ENCODE peak calls at places on chromosomes 16 and 17, in six cellular contexts. O, X, W, Z, H and E are unnamed samples.

GRCh38 chr16:30112197-30113030 is 923 bp downstream of the GDPD3 start:
- DNase-seq in O (peak), X (peak), W (no peak), Z (no peak), H (peak), E (no peak)

GRCh38 chr17:73645050-73645871 is 1.0 kb upstream of the SDK2 start:
- DNase-seq in O (peak), X (peak), W (no peak), Z (no peak), H (peak), E (no peak)

GRCh38 chr17:44900894-44901293 is 1.6 kb upstream of the EFTUD2 start:
- DNase-seq in O (no peak), X (peak), W (no peak), Z (no peak), H (no peak), E (no peak)

GRCh38 chr16:54921229-54921824 is 9.3 kb upstream of the IRX5 start:
- DNase-seq in O (no peak), X (peak), W (no peak), Z (no peak), H (no peak), E (no peak)

GRCh38 chr16:75023019-75023418 is 24.2 kb downstream of the ZNRF1 start:
- DNase-seq in O (no peak), X (no peak), W (no peak), Z (no peak), H (no peak), E (no peak)

GRCh38 chr17:70767102-70767701 is 597.9 kb downstream of the KCNJ2 start:
- DNase-seq in O (peak), X (peak), W (no peak), Z (no peak), H (peak), E (no peak)

GRCh38 chr17:83193336-83194188 is 114.2 kb downstream of the METRNL start:
- DNase-seq in O (no peak), X (no peak), W (no peak), Z (peak), H (no peak), E (no peak)

GRCh38 chr16:23435500-23435899 is 17.5 kb downstream of the COG7 start:
- DNase-seq in O (peak), X (peak), W (no peak), Z (peak), H (peak), E (no peak)

GRCh38 chr17:35849469-35850348 is 19.0 kb downstream of the HEATR9 start:
- DNase-seq in O (peak), X (peak), W (no peak), Z (no peak), H (peak), E (no peak)

GRCh38 chr17:15510361-15510760 is 42.9 kb upstream of the CDRT4 start:
- DNase-seq in O (no peak), X (no peak), W (peak), Z (no peak), H (no peak), E (no peak)

GRCh38 chr16:25258856-25259179 is 1.2 kb upstream of the ZKSCAN2 start:
- DNase-seq in O (peak), X (no peak), W (no peak), Z (no peak), H (no peak), E (no peak)

GRCh38 chr16:89431158-89431584 is 59.2 kb downstream of the ANKRD11 start:
- DNase-seq in O (no peak), X (no peak), W (no peak), Z (no peak), H (no peak), E (no peak)

GRCh38 chr17:57420674-57421392 is 164.5 kb downstream of the MSI2 start:
- DNase-seq in O (no peak), X (peak), W (no peak), Z (no peak), H (no peak), E (no peak)

GRCh38 chr17:42832213-42832933 is 824 bp upstream of the PSME3 start:
- DNase-seq in O (no peak), X (no peak), W (no peak), Z (no peak), H (no peak), E (no peak)

GRCh38 chr16:53829186-53829747 is 125.3 kb downstream of the FTO start:
- DNase-seq in O (no peak), X (no peak), W (no peak), Z (no peak), H (no peak), E (no peak)

GRCh38 chr17:68498479-68499326 is 13.5 kb upstream of the PRKAR1A start:
- DNase-seq in O (no peak), X (no peak), W (no peak), Z (no peak), H (no peak), E (no peak)

GRCh38 chr17:60141111-60142018 is 8.4 kb upstream of the CA4 start:
- DNase-seq in O (no peak), X (no peak), W (no peak), Z (no peak), H (peak), E (no peak)

GRCh38 chr17:49565948-49566491 is 9.7 kb upstream of the NXPH3 start:
- DNase-seq in O (no peak), X (peak), W (peak), Z (peak), H (no peak), E (no peak)

GRCh38 chr16:49939495-49939894 is 83.6 kb upstream of the ZNF423 start:
- DNase-seq in O (no peak), X (no peak), W (no peak), Z (no peak), H (no peak), E (no peak)

GRCh38 chr16:69511641-69512040 is 54.1 kb upstream of the NFAT5 start:
- DNase-seq in O (no peak), X (no peak), W (no peak), Z (no peak), H (no peak), E (no peak)

GRCh38 chr17:77140878-77141767 is at the start of gene SEC14L1:
- DNase-seq in O (peak), X (peak), W (no peak), Z (peak), H (peak), E (no peak)

GRCh38 chr16:3654249-3654991 is at the start of gene DNASE1:
- DNase-seq in O (peak), X (no peak), W (no peak), Z (no peak), H (peak), E (no peak)

GRCh38 chr17:81901167-81902022 is 643 bp upstream of the NPB start:
- DNase-seq in O (no peak), X (no peak), W (no peak), Z (no peak), H (no peak), E (no peak)

GRCh38 chr16:53756329-53756996 is 52.5 kb downstream of the FTO start:
- DNase-seq in O (no peak), X (peak), W (no peak), Z (no peak), H (no peak), E (no peak)